ENCODE peak calls at places on chromosome 21, in nine cellular contexts. One of them, this sample, is unnamed.

GRCh38 chr21:45432575-45433255 is 27.8 kb downstream of the COL18A1 start:
- DNase-seq in B cell: no peak
- DNase-seq in psoas muscle: no peak
- DNase-seq in HEK293T: no peak
- DNase-seq in GM10248: no peak
- DNase-seq in NCI-H1930: no peak
- DNase-seq in occipital lobe: no peak
- DNase-seq in activated naive CD4-positive, alpha-beta T cell treated with anti-CD3 and anti-CD28 coated beads for 36 hours: no peak
- DNase-seq in HTR-8/SVneo: no peak
- DNase-seq in this sample: no peak

GRCh38 chr21:34537838-34538237 is 25.8 kb upstream of the KCNE1 start:
- DNase-seq in GM10248: no peak
- DNase-seq in B cell: no peak
- DNase-seq in HEK293T: no peak
- DNase-seq in occipital lobe: no peak
- DNase-seq in HTR-8/SVneo: no peak
- DNase-seq in psoas muscle: no peak
- DNase-seq in activated naive CD4-positive, alpha-beta T cell treated with anti-CD3 and anti-CD28 coated beads for 36 hours: no peak
- DNase-seq in NCI-H1930: no peak
- DNase-seq in this sample: no peak

GRCh38 chr21:37862536-37862935 is 53.7 kb downstream of the KCNJ6 start:
- DNase-seq in B cell: peak
- DNase-seq in psoas muscle: no peak
- DNase-seq in activated naive CD4-positive, alpha-beta T cell treated with anti-CD3 and anti-CD28 coated beads for 36 hours: no peak
- DNase-seq in GM10248: peak
- DNase-seq in occipital lobe: no peak
- DNase-seq in HEK293T: peak
- DNase-seq in HTR-8/SVneo: peak
- DNase-seq in NCI-H1930: no peak
- DNase-seq in this sample: no peak

GRCh38 chr21:32705139-32705538 is 22.7 kb downstream of the SYNJ1 start:
- DNase-seq in GM10248: no peak
- DNase-seq in HEK293T: no peak
- DNase-seq in B cell: no peak
- DNase-seq in NCI-H1930: no peak
- DNase-seq in occipital lobe: no peak
- DNase-seq in activated naive CD4-positive, alpha-beta T cell treated with anti-CD3 and anti-CD28 coated beads for 36 hours: no peak
- DNase-seq in psoas muscle: no peak
- DNase-seq in HTR-8/SVneo: peak
- DNase-seq in this sample: no peak

GRCh38 chr21:33949516-33950424 is 34.2 kb upstream of the ATP5PO start:
- DNase-seq in psoas muscle: no peak
- DNase-seq in NCI-H1930: no peak
- DNase-seq in GM10248: no peak
- DNase-seq in HEK293T: no peak
- DNase-seq in activated naive CD4-positive, alpha-beta T cell treated with anti-CD3 and anti-CD28 coated beads for 36 hours: peak
- DNase-seq in HTR-8/SVneo: no peak
- DNase-seq in B cell: no peak
- DNase-seq in occipital lobe: no peak
- DNase-seq in this sample: peak

GRCh38 chr21:41419921-41420862 is 5.8 kb upstream of the MX1 start:
- DNase-seq in occipital lobe: peak
- DNase-seq in psoas muscle: peak
- DNase-seq in NCI-H1930: peak
- DNase-seq in HEK293T: no peak
- DNase-seq in activated naive CD4-positive, alpha-beta T cell treated with anti-CD3 and anti-CD28 coated beads for 36 hours: peak
- DNase-seq in B cell: peak
- DNase-seq in HTR-8/SVneo: peak
- DNase-seq in GM10248: peak
- DNase-seq in this sample: peak

GRCh38 chr21:33256019-33256418 is 10.1 kb upstream of the IL10RB start:
- DNase-seq in GM10248: no peak
- DNase-seq in B cell: no peak
- DNase-seq in NCI-H1930: no peak
- DNase-seq in occipital lobe: no peak
- DNase-seq in HEK293T: no peak
- DNase-seq in psoas muscle: no peak
- DNase-seq in HTR-8/SVneo: no peak
- DNase-seq in activated naive CD4-positive, alpha-beta T cell treated with anti-CD3 and anti-CD28 coated beads for 36 hours: peak
- DNase-seq in this sample: peak

GRCh38 chr21:39714331-39714730 is 30.7 kb upstream of the IGSF5 start:
- DNase-seq in GM10248: no peak
- DNase-seq in psoas muscle: no peak
- DNase-seq in NCI-H1930: no peak
- DNase-seq in HTR-8/SVneo: no peak
- DNase-seq in activated naive CD4-positive, alpha-beta T cell treated with anti-CD3 and anti-CD28 coated beads for 36 hours: no peak
- DNase-seq in occipital lobe: no peak
- DNase-seq in HEK293T: no peak
- DNase-seq in B cell: no peak
- DNase-seq in this sample: no peak

GRCh38 chr21:35256468-35256988 is 207.4 kb upstream of the RUNX1 start:
- DNase-seq in NCI-H1930: no peak
- DNase-seq in activated naive CD4-positive, alpha-beta T cell treated with anti-CD3 and anti-CD28 coated beads for 36 hours: no peak
- DNase-seq in psoas muscle: peak
- DNase-seq in B cell: no peak
- DNase-seq in GM10248: no peak
- DNase-seq in occipital lobe: peak
- DNase-seq in HTR-8/SVneo: peak
- DNase-seq in HEK293T: peak
- DNase-seq in this sample: no peak

GRCh38 chr21:44684077-44684476 is 2.1 kb upstream of the KRTAP12-1 start:
- DNase-seq in GM10248: no peak
- DNase-seq in HTR-8/SVneo: no peak
- DNase-seq in B cell: no peak
- DNase-seq in occipital lobe: no peak
- DNase-seq in psoas muscle: no peak
- DNase-seq in activated naive CD4-positive, alpha-beta T cell treated with anti-CD3 and anti-CD28 coated beads for 36 hours: no peak
- DNase-seq in NCI-H1930: no peak
- DNase-seq in HEK293T: no peak
- DNase-seq in this sample: no peak

GRCh38 chr21:29975776-29976175 is 36.0 kb upstream of the GRIK1 start:
- DNase-seq in NCI-H1930: no peak
- DNase-seq in HTR-8/SVneo: no peak
- DNase-seq in psoas muscle: no peak
- DNase-seq in activated naive CD4-positive, alpha-beta T cell treated with anti-CD3 and anti-CD28 coated beads for 36 hours: no peak
- DNase-seq in GM10248: no peak
- DNase-seq in B cell: no peak
- DNase-seq in occipital lobe: no peak
- DNase-seq in HEK293T: no peak
- DNase-seq in this sample: no peak

GRCh38 chr21:37338671-37339526 is 27.7 kb upstream of the DYRK1A start:
- DNase-seq in occipital lobe: no peak
- DNase-seq in psoas muscle: peak
- DNase-seq in HTR-8/SVneo: peak
- DNase-seq in NCI-H1930: no peak
- DNase-seq in B cell: no peak
- DNase-seq in activated naive CD4-positive, alpha-beta T cell treated with anti-CD3 and anti-CD28 coated beads for 36 hours: no peak
- DNase-seq in HEK293T: peak
- DNase-seq in GM10248: no peak
- DNase-seq in this sample: no peak

GRCh38 chr21:16358021-16358420 is 628.2 kb downstream of the USP25 start:
- DNase-seq in HEK293T: no peak
- DNase-seq in HTR-8/SVneo: no peak
- DNase-seq in activated naive CD4-positive, alpha-beta T cell treated with anti-CD3 and anti-CD28 coated beads for 36 hours: no peak
- DNase-seq in occipital lobe: no peak
- DNase-seq in psoas muscle: no peak
- DNase-seq in GM10248: no peak
- DNase-seq in B cell: no peak
- DNase-seq in NCI-H1930: no peak
- DNase-seq in this sample: no peak

GRCh38 chr21:41630249-41630648 is 122.3 kb upstream of the TMPRSS2 start:
- DNase-seq in HTR-8/SVneo: peak
- DNase-seq in GM10248: no peak
- DNase-seq in B cell: no peak
- DNase-seq in psoas muscle: peak
- DNase-seq in occipital lobe: no peak
- DNase-seq in HEK293T: no peak
- DNase-seq in activated naive CD4-positive, alpha-beta T cell treated with anti-CD3 and anti-CD28 coated beads for 36 hours: no peak
- DNase-seq in NCI-H1930: no peak
- DNase-seq in this sample: no peak

GRCh38 chr21:31176725-31177124 is 138.4 kb upstream of the KRTAP19-8 start:
- DNase-seq in B cell: no peak
- DNase-seq in HTR-8/SVneo: no peak
- DNase-seq in occipital lobe: no peak
- DNase-seq in GM10248: no peak
- DNase-seq in psoas muscle: no peak
- DNase-seq in HEK293T: no peak
- DNase-seq in activated naive CD4-positive, alpha-beta T cell treated with anti-CD3 and anti-CD28 coated beads for 36 hours: peak
- DNase-seq in NCI-H1930: no peak
- DNase-seq in this sample: no peak

GRCh38 chr21:26148071-26148470 is 22.5 kb downstream of the APP start:
- DNase-seq in NCI-H1930: no peak
- DNase-seq in HEK293T: no peak
- DNase-seq in B cell: no peak
- DNase-seq in occipital lobe: no peak
- DNase-seq in GM10248: no peak
- DNase-seq in psoas muscle: no peak
- DNase-seq in HTR-8/SVneo: peak
- DNase-seq in activated naive CD4-positive, alpha-beta T cell treated with anti-CD3 and anti-CD28 coated beads for 36 hours: no peak
- DNase-seq in this sample: no peak

GRCh38 chr21:35371217-35371616 is 322.1 kb upstream of the RUNX1 start:
- DNase-seq in occipital lobe: no peak
- DNase-seq in B cell: no peak
- DNase-seq in NCI-H1930: no peak
- DNase-seq in HEK293T: no peak
- DNase-seq in activated naive CD4-positive, alpha-beta T cell treated with anti-CD3 and anti-CD28 coated beads for 36 hours: no peak
- DNase-seq in HTR-8/SVneo: no peak
- DNase-seq in GM10248: no peak
- DNase-seq in psoas muscle: no peak
- DNase-seq in this sample: no peak

GRCh38 chr21:46608672-46609111 is 3.8 kb upstream of the S100B start:
- DNase-seq in NCI-H1930: no peak
- DNase-seq in B cell: no peak
- DNase-seq in GM10248: peak
- DNase-seq in occipital lobe: no peak
- DNase-seq in activated naive CD4-positive, alpha-beta T cell treated with anti-CD3 and anti-CD28 coated beads for 36 hours: no peak
- DNase-seq in HTR-8/SVneo: no peak
- DNase-seq in HEK293T: no peak
- DNase-seq in psoas muscle: no peak
- DNase-seq in this sample: no peak

GRCh38 chr21:26437326-26438009 is 135.6 kb downstream of the CYYR1 start:
- DNase-seq in occipital lobe: no peak
- DNase-seq in HTR-8/SVneo: no peak
- DNase-seq in activated naive CD4-positive, alpha-beta T cell treated with anti-CD3 and anti-CD28 coated beads for 36 hours: no peak
- DNase-seq in HEK293T: no peak
- DNase-seq in B cell: no peak
- DNase-seq in NCI-H1930: no peak
- DNase-seq in GM10248: no peak
- DNase-seq in psoas muscle: no peak
- DNase-seq in this sample: no peak

GRCh38 chr21:39048064-39048463 is 135.2 kb downstream of the PSMG1 start:
- DNase-seq in GM10248: no peak
- DNase-seq in B cell: no peak
- DNase-seq in psoas muscle: no peak
- DNase-seq in HEK293T: peak
- DNase-seq in HTR-8/SVneo: peak
- DNase-seq in NCI-H1930: no peak
- DNase-seq in activated naive CD4-positive, alpha-beta T cell treated with anti-CD3 and anti-CD28 coated beads for 36 hours: no peak
- DNase-seq in occipital lobe: no peak
- DNase-seq in this sample: no peak

GRCh38 chr21:37563641-37564340 is 197.2 kb downstream of the DYRK1A start:
- DNase-seq in HTR-8/SVneo: peak
- DNase-seq in NCI-H1930: peak
- DNase-seq in HEK293T: peak
- DNase-seq in activated naive CD4-positive, alpha-beta T cell treated with anti-CD3 and anti-CD28 coated beads for 36 hours: peak
- DNase-seq in GM10248: peak
- DNase-seq in psoas muscle: peak
- DNase-seq in B cell: peak
- DNase-seq in occipital lobe: peak
- DNase-seq in this sample: peak

GRCh38 chr21:45543710-45544448 is 1.6 kb upstream of the SLC19A1 start:
- DNase-seq in HTR-8/SVneo: no peak
- DNase-seq in GM10248: peak
- DNase-seq in B cell: no peak
- DNase-seq in occipital lobe: no peak
- DNase-seq in NCI-H1930: no peak
- DNase-seq in activated naive CD4-positive, alpha-beta T cell treated with anti-CD3 and anti-CD28 coated beads for 36 hours: peak
- DNase-seq in psoas muscle: no peak
- DNase-seq in HEK293T: no peak
- DNase-seq in this sample: no peak

GRCh38 chr21:17828223-17828622 is 9.1 kb upstream of the C21orf91 start:
- DNase-seq in NCI-H1930: no peak
- DNase-seq in HTR-8/SVneo: no peak
- DNase-seq in B cell: no peak
- DNase-seq in psoas muscle: no peak
- DNase-seq in HEK293T: no peak
- DNase-seq in GM10248: no peak
- DNase-seq in occipital lobe: no peak
- DNase-seq in activated naive CD4-positive, alpha-beta T cell treated with anti-CD3 and anti-CD28 coated beads for 36 hours: no peak
- DNase-seq in this sample: no peak

GRCh38 chr21:41817228-41817627 is 50.4 kb upstream of the RIPK4 start:
- DNase-seq in psoas muscle: peak
- DNase-seq in NCI-H1930: peak
- DNase-seq in HTR-8/SVneo: peak
- DNase-seq in GM10248: peak
- DNase-seq in HEK293T: peak
- DNase-seq in activated naive CD4-positive, alpha-beta T cell treated with anti-CD3 and anti-CD28 coated beads for 36 hours: peak
- DNase-seq in B cell: peak
- DNase-seq in occipital lobe: peak
- DNase-seq in this sample: peak

GRCh38 chr21:34129971-34130597 is 56.7 kb downstream of the MRPS6 start:
- DNase-seq in HTR-8/SVneo: no peak
- DNase-seq in activated naive CD4-positive, alpha-beta T cell treated with anti-CD3 and anti-CD28 coated beads for 36 hours: no peak
- DNase-seq in GM10248: no peak
- DNase-seq in HEK293T: peak
- DNase-seq in psoas muscle: no peak
- DNase-seq in B cell: no peak
- DNase-seq in NCI-H1930: no peak
- DNase-seq in occipital lobe: peak
- DNase-seq in this sample: peak

GRCh38 chr21:36917487-36918158 is 48.8 kb downstream of the HLCS start:
- DNase-seq in psoas muscle: no peak
- DNase-seq in activated naive CD4-positive, alpha-beta T cell treated with anti-CD3 and anti-CD28 coated beads for 36 hours: no peak
- DNase-seq in occipital lobe: no peak
- DNase-seq in B cell: no peak
- DNase-seq in GM10248: no peak
- DNase-seq in NCI-H1930: no peak
- DNase-seq in HTR-8/SVneo: peak
- DNase-seq in HEK293T: peak
- DNase-seq in this sample: no peak

GRCh38 chr21:15221799-15222386 is 157.1 kb upstream of the NRIP1 start:
- DNase-seq in HEK293T: no peak
- DNase-seq in psoas muscle: peak
- DNase-seq in NCI-H1930: no peak
- DNase-seq in occipital lobe: no peak
- DNase-seq in B cell: no peak
- DNase-seq in GM10248: no peak
- DNase-seq in activated naive CD4-positive, alpha-beta T cell treated with anti-CD3 and anti-CD28 coated beads for 36 hours: peak
- DNase-seq in HTR-8/SVneo: peak
- DNase-seq in this sample: no peak

GRCh38 chr21:46128106-46128982 is 27.0 kb downstream of the FTCD start:
- DNase-seq in GM10248: no peak
- DNase-seq in occipital lobe: no peak
- DNase-seq in HTR-8/SVneo: no peak
- DNase-seq in psoas muscle: no peak
- DNase-seq in B cell: no peak
- DNase-seq in NCI-H1930: no peak
- DNase-seq in activated naive CD4-positive, alpha-beta T cell treated with anti-CD3 and anti-CD28 coated beads for 36 hours: no peak
- DNase-seq in HEK293T: no peak
- DNase-seq in this sample: no peak